ENCODE peak calls at places on chromosomes 2 and 18, in ten cellular contexts. A, H, V, W, L, X, E, S, B and G are unnamed samples.

GRCh38 chr2:128280901-128281321 is 37.8 kb downstream of the HS6ST1 start:
- DNase-seq in A (peak; percentile 51), H (peak; percentile 18), V (no peak), W (no peak), L (no peak), X (no peak), E (no peak), S (no peak), B (peak; percentile 40), G (no peak)

GRCh38 chr18:62494764-62495163 is 28.1 kb upstream of the ZCCHC2 start:
- DNase-seq in A (no peak), H (no peak), V (no peak), W (no peak), L (no peak), X (no peak), E (no peak), S (no peak), B (no peak), G (no peak)

GRCh38 chr2:202635441-202636296 is 900 bp downstream of the FAM117B start:
- DNase-seq in A (peak; percentile 87), H (peak; percentile 58), V (peak; percentile 86), W (peak; percentile 20), L (peak; percentile 55), X (peak; percentile 44), E (no peak), S (no peak), B (peak; percentile 83), G (peak; percentile 82)

GRCh38 chr2:158729873-158730620 is 65.1 kb upstream of the DAPL1 start:
- DNase-seq in A (no peak), H (no peak), V (no peak), W (no peak), L (no peak), X (no peak), E (no peak), S (no peak), B (no peak), G (no peak)

GRCh38 chr2:28624798-28625701 is 126.6 kb upstream of the PPP1CB start:
- DNase-seq in A (peak; percentile 79), H (peak; percentile 70), V (peak; percentile 75), W (no peak), L (peak; percentile 57), X (no peak), E (no peak), S (no peak), B (peak; percentile 61), G (peak; percentile 54)

GRCh38 chr2:198280145-198280544 is 475.8 kb downstream of the PLCL1 start:
- DNase-seq in A (no peak), H (no peak), V (no peak), W (no peak), L (no peak), X (no peak), E (no peak), S (no peak), B (no peak), G (no peak)

GRCh38 chr18:72922895-72923294 is 55.1 kb upstream of the NETO1 start:
- DNase-seq in A (no peak), H (no peak), V (peak; percentile 2), W (no peak), L (no peak), X (no peak), E (no peak), S (no peak), B (no peak), G (no peak)

GRCh38 chr2:57516740-57517340 is 529.8 kb upstream of the VRK2 start:
- DNase-seq in A (no peak), H (no peak), V (peak; percentile 63), W (no peak), L (no peak), X (peak; percentile 2), E (no peak), S (peak; percentile 0), B (no peak), G (no peak)

GRCh38 chr18:77088977-77089795 is 43.4 kb downstream of the MBP start:
- DNase-seq in A (peak; percentile 71), H (no peak), V (no peak), W (no peak), L (no peak), X (no peak), E (no peak), S (no peak), B (no peak), G (no peak)

GRCh38 chr2:240796543-240797499 is 23.2 kb downstream of the KIF1A start:
- DNase-seq in A (peak; percentile 21), H (peak; percentile 2), V (no peak), W (no peak), L (no peak), X (no peak), E (no peak), S (no peak), B (no peak), G (no peak)

GRCh38 chr2:69131983-69132675 is 119.2 kb downstream of the ANTXR1 start:
- DNase-seq in A (no peak), H (no peak), V (no peak), W (no peak), L (no peak), X (no peak), E (no peak), S (no peak), B (no peak), G (no peak)

GRCh38 chr18:26771524-26771923 is 94.0 kb downstream of the AQP4 start:
- DNase-seq in A (no peak), H (no peak), V (peak; percentile 50), W (no peak), L (no peak), X (no peak), E (no peak), S (no peak), B (no peak), G (no peak)

GRCh38 chr2:88067189-88067588 is 436 bp upstream of the SMYD1 start:
- DNase-seq in A (no peak), H (no peak), V (no peak), W (no peak), L (no peak), X (no peak), E (no peak), S (no peak), B (peak; percentile 35), G (no peak)

GRCh38 chr2:88068044-88068443 is 419 bp downstream of the SMYD1 start:
- DNase-seq in A (no peak), H (no peak), V (no peak), W (no peak), L (no peak), X (no peak), E (no peak), S (no peak), B (no peak), G (no peak)

GRCh38 chr2:88069117-88069516 is 1.5 kb downstream of the SMYD1 start:
- DNase-seq in A (no peak), H (no peak), V (no peak), W (no peak), L (no peak), X (no peak), E (no peak), S (no peak), B (no peak), G (no peak)

GRCh38 chr2:88066543-88066942 is 1.1 kb upstream of the SMYD1 start:
- DNase-seq in A (no peak), H (no peak), V (no peak), W (no peak), L (no peak), X (no peak), E (no peak), S (no peak), B (no peak), G (no peak)

GRCh38 chr2:88067598-88067997 is at the start of gene SMYD1:
- DNase-seq in A (no peak), H (no peak), V (no peak), W (no peak), L (no peak), X (no peak), E (no peak), S (no peak), B (peak; percentile 26), G (no peak)
- H3K4me3 ChIP-seq in A (no peak within 1 kb of the TSS), H (no peak within 1 kb of the TSS), V (no peak within 1 kb of the TSS), W (no peak within 1 kb of the TSS), L (no peak within 1 kb of the TSS), X (no peak within 1 kb of the TSS), E (no peak within 1 kb of the TSS), S (no peak within 1 kb of the TSS), B (peak within 1 kb of the TSS; percentile 69), G (no peak within 1 kb of the TSS)

GRCh38 chr2:160355080-160355479 is 138.5 kb downstream of the RBMS1 start:
- DNase-seq in A (no peak), H (no peak), V (no peak), W (no peak), L (no peak), X (no peak), E (no peak), S (no peak), B (no peak), G (no peak)
- H3K4me3 ChIP-seq in A (no peak overlapping the region), H (no peak overlapping the region), V (no peak overlapping the region), W (no peak overlapping the region), L (no peak overlapping the region), X (no peak overlapping the region), E (no peak overlapping the region), S (no peak overlapping the region), B (no peak overlapping the region), G (no peak overlapping the region)

DNA sequence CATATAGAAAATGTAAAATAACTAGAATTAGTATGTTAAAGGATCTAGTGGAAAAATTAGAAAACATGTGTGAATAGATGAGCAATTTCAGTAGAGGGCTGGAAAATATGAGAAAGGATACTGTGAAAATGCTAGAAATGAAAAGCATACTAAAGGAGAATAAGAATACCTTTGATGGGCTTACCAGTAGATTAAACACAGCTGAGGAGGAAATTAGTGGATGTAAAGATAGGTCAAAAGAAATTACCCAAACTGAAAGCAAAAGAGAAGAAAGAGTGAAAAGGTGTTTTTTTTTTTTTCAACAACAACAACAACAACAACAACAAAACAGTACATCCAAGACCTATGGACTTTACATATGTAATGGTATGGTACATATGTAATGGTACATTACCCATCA is 41.0 kb upstream of the CTIF start:
- DNase-seq in A (no peak), H (no peak), V (no peak), W (no peak), L (no peak), X (no peak), E (no peak), S (no peak), B (no peak), G (no peak)
- H3K4me3 ChIP-seq in A (no peak overlapping the region), H (no peak overlapping the region), V (no peak overlapping the region), W (no peak overlapping the region), L (no peak overlapping the region), X (no peak overlapping the region), E (no peak overlapping the region), S (no peak overlapping the region), B (no peak overlapping the region), G (no peak overlapping the region)

DNA sequence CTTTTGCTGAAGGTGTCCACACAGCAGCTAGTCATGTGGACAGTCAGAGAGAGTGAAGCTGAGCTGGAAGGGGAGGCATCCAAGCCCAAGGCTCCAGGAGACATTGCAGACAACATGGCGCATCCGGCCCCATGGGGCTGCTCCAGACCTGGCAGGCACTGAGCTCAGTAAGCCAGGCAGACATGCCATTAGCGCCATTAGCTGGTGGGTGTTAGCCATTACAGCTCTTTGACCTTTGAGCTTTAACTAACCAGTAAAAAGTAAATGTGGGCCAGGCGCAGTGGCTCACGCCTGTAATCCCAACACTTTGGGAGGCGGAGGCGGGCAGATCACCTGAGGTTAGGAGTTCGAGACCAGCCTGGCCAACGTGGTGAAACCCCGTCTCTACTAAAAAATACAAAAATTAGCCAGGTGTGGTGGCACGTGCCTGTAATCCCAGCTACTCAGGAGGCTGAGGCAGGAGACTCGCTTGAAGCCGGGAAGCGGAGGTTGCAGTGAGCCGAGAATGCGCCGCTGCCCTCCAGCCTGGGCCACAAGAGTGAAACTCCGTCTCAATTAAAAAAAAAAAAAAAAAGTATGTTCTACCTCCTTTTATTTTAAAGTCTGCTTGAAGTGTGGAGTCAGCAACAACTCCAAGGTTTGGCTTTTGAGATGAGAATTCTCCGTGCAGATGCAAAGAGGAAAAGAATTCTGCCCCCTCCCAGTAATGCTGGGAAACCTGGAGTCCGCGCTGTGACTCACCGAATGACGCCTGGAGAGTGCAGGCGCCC is 69.4 kb downstream of the TWSG1 start:
- DNase-seq in A (no peak), H (no peak), V (peak; percentile 9), W (peak; percentile 49), L (peak; percentile 12), X (no peak), E (no peak), S (no peak), B (peak; percentile 26), G (no peak)
- H3K4me3 ChIP-seq in A (peak overlapping the region; percentile 24), H (no peak overlapping the region), V (no peak overlapping the region), W (no peak overlapping the region), L (peak overlapping the region; percentile 16), X (no peak overlapping the region), E (no peak overlapping the region), S (no peak overlapping the region), B (peak overlapping the region; percentile 38), G (peak overlapping the region; percentile 57)